ENCODE peak calls at places on chromosomes 4 and X, in six cellular contexts. T, D, X, J, Q and Y are unnamed samples.

GRCh38 chr4:46946914-46947313 is 37.9 kb upstream of the COX7B2 start:
- DNase-seq in T (peak; percentile 8), D (no peak), X (no peak), J (no peak), Q (no peak), Y (no peak)

GRCh38 chr4:123102897-123103489 is 180.6 kb upstream of the NUDT6 start:
- DNase-seq in T (no peak), D (no peak), X (peak; percentile 56), J (no peak), Q (no peak), Y (peak; percentile 59)

GRCh38 chrX:17226736-17227135 is 148.3 kb upstream of the NHS start:
- DNase-seq in T (no peak), D (no peak), X (no peak), J (no peak), Q (no peak), Y (peak; percentile 83)

GRCh38 chr4:77176606-77177005 is 19.6 kb downstream of the CCNG2 start:
- DNase-seq in T (no peak), D (no peak), X (no peak), J (no peak), Q (no peak), Y (no peak)

GRCh38 chrX:47030339-47030738 is 47.9 kb upstream of the RGN start:
- DNase-seq in T (peak; percentile 10), D (no peak), X (peak; percentile 65), J (no peak), Q (no peak), Y (peak; percentile 80)

GRCh38 chr4:20194079-20195013 is 57.4 kb upstream of the SLIT2 start:
- DNase-seq in T (peak; percentile 54), D (no peak), X (no peak), J (no peak), Q (no peak), Y (no peak)

GRCh38 chr4:122588453-122589238 is 32.2 kb downstream of the IL21 start:
- DNase-seq in T (no peak), D (no peak), X (no peak), J (no peak), Q (no peak), Y (no peak)

GRCh38 chr4:122152699-122153328 is 683 bp downstream of the BLTP1 start:
- DNase-seq in T (peak; percentile 3), D (no peak), X (peak; percentile 50), J (no peak), Q (no peak), Y (peak; percentile 55)

GRCh38 chr4:106898621-106899230 is 137.4 kb downstream of the DKK2 start:
- DNase-seq in T (peak; percentile 24), D (no peak), X (peak; percentile 49), J (no peak), Q (no peak), Y (peak; percentile 85)

GRCh38 chr4:124711469-124712416 is 789 bp downstream of the ANKRD50 start:
- DNase-seq in T (peak; percentile 43), D (no peak), X (peak; percentile 69), J (no peak), Q (peak; percentile 90), Y (peak; percentile 86)

GRCh38 chr4:97404876-97405523 is 738.3 kb downstream of the STPG2 start:
- DNase-seq in T (no peak), D (no peak), X (no peak), J (no peak), Q (no peak), Y (no peak)

GRCh38 chrX:31550169-31550568 is 478.3 kb upstream of the FTHL17 start:
- DNase-seq in T (no peak), D (no peak), X (no peak), J (no peak), Q (no peak), Y (no peak)

GRCh38 chr4:68717999-68718398 is 47.5 kb upstream of the UGT2B15 start:
- DNase-seq in T (no peak), D (no peak), X (no peak), J (no peak), Q (no peak), Y (no peak)

GRCh38 chrX:13009256-13009655 is 34.3 kb downstream of the TMSB4X start:
- DNase-seq in T (no peak), D (no peak), X (no peak), J (no peak), Q (no peak), Y (no peak)

GRCh38 chrX:64394874-64395567 is at the start of gene MTMR8:
- DNase-seq in T (no peak), D (peak; percentile 60), X (peak; percentile 84), J (peak; percentile 29), Q (peak; percentile 91), Y (peak; percentile 88)

GRCh38 chr4:8356856-8357255 is 83.7 kb downstream of the ACOX3 start:
- DNase-seq in T (no peak), D (no peak), X (no peak), J (no peak), Q (peak; percentile 49), Y (no peak)

GRCh38 chrX:24542756-24543155 is 77.7 kb downstream of the PDK3 start:
- DNase-seq in T (no peak), D (no peak), X (no peak), J (no peak), Q (no peak), Y (no peak)

GRCh38 chr4:791866-792630 is 33.9 kb downstream of the CPLX1 start:
- DNase-seq in T (no peak), D (peak; percentile 43), X (no peak), J (no peak), Q (no peak), Y (peak; percentile 85)

GRCh38 chr4:140141196-140141845 is 12.7 kb downstream of the MAML3 start:
- DNase-seq in T (no peak), D (no peak), X (no peak), J (no peak), Q (no peak), Y (no peak)

GRCh38 chr4:89268572-89269180 is 38.9 kb downstream of the GPRIN3 start:
- DNase-seq in T (peak; percentile 29), D (no peak), X (peak; percentile 14), J (no peak), Q (no peak), Y (no peak)

GRCh38 chr4:86403575-86403974 is 43.7 kb upstream of the MAPK10 start:
- DNase-seq in T (no peak), D (no peak), X (no peak), J (no peak), Q (no peak), Y (no peak)

GRCh38 chr4:165785337-165785736 is 87.7 kb upstream of the TLL1 start:
- DNase-seq in T (no peak), D (no peak), X (no peak), J (no peak), Q (no peak), Y (no peak)

GRCh38 chr4:26199566-26199965 is 121.2 kb upstream of the RBPJ start:
- DNase-seq in T (no peak), D (no peak), X (no peak), J (no peak), Q (no peak), Y (no peak)

GRCh38 chr4:18194278-18194677 is 172.7 kb upstream of the LCORL start:
- DNase-seq in T (no peak), D (no peak), X (no peak), J (no peak), Q (no peak), Y (no peak)